ENCODE peak calls at places on chromosomes 16 and 17, in six cellular contexts. One of them, this sample, is unnamed.

GRCh38 chr16:68445458-68445857 is 2.9 kb downstream of the SMPD3 start:
- DNase-seq in tibial nerve: peak
- DNase-seq in lower leg skin: no peak
- DNase-seq in gastrocnemius medialis: no peak
- DNase-seq in AG04449: no peak
- DNase-seq in endothelial cell: peak
- DNase-seq in this sample: no peak

GRCh38 chr17:7956208-7956965 is 24.4 kb downstream of the CNTROB start:
- DNase-seq in tibial nerve: no peak
- DNase-seq in lower leg skin: no peak
- DNase-seq in gastrocnemius medialis: no peak
- DNase-seq in AG04449: no peak
- DNase-seq in endothelial cell: no peak
- DNase-seq in this sample: no peak

GRCh38 chr17:63446218-63446980 is at the start of gene CYB561:
- DNase-seq in tibial nerve: peak
- DNase-seq in lower leg skin: peak
- DNase-seq in gastrocnemius medialis: peak
- DNase-seq in AG04449: no peak
- DNase-seq in endothelial cell: peak
- DNase-seq in this sample: no peak

GRCh38 chr17:6259899-6260298 is 175.0 kb downstream of the AIPL1 start:
- DNase-seq in tibial nerve: no peak
- DNase-seq in lower leg skin: no peak
- DNase-seq in gastrocnemius medialis: no peak
- DNase-seq in AG04449: no peak
- DNase-seq in endothelial cell: no peak
- DNase-seq in this sample: no peak

GRCh38 chr17:61499632-61500031 is 47.4 kb downstream of the TBX4 start:
- DNase-seq in tibial nerve: no peak
- DNase-seq in lower leg skin: no peak
- DNase-seq in gastrocnemius medialis: no peak
- DNase-seq in AG04449: no peak
- DNase-seq in endothelial cell: no peak
- DNase-seq in this sample: no peak

GRCh38 chr16:2286550-2286949 is 18.6 kb upstream of the RNPS1 start:
- DNase-seq in tibial nerve: no peak
- DNase-seq in lower leg skin: no peak
- DNase-seq in gastrocnemius medialis: no peak
- DNase-seq in AG04449: no peak
- DNase-seq in endothelial cell: no peak
- DNase-seq in this sample: no peak

GRCh38 chr17:38881600-38882191 is 11.8 kb downstream of the LASP1 start:
- DNase-seq in tibial nerve: peak
- DNase-seq in lower leg skin: peak
- DNase-seq in gastrocnemius medialis: no peak
- DNase-seq in AG04449: no peak
- DNase-seq in endothelial cell: no peak
- DNase-seq in this sample: no peak

GRCh38 chr17:49157784-49158183 is 25.2 kb downstream of the B4GALNT2 start:
- DNase-seq in tibial nerve: no peak
- DNase-seq in lower leg skin: no peak
- DNase-seq in gastrocnemius medialis: no peak
- DNase-seq in AG04449: no peak
- DNase-seq in endothelial cell: no peak
- DNase-seq in this sample: no peak

GRCh38 chr17:33778505-33779398 is 476.3 kb upstream of the CCL2 start:
- DNase-seq in tibial nerve: peak
- DNase-seq in lower leg skin: peak
- DNase-seq in gastrocnemius medialis: peak
- DNase-seq in AG04449: peak
- DNase-seq in endothelial cell: peak
- DNase-seq in this sample: peak

GRCh38 chr16:58047557-58048348 is 22.2 kb downstream of the MMP15 start:
- DNase-seq in tibial nerve: no peak
- DNase-seq in lower leg skin: no peak
- DNase-seq in gastrocnemius medialis: no peak
- DNase-seq in AG04449: no peak
- DNase-seq in endothelial cell: peak
- DNase-seq in this sample: no peak

GRCh38 chr16:71645450-71645849 is 19.5 kb downstream of the MARVELD3 start:
- DNase-seq in tibial nerve: no peak
- DNase-seq in lower leg skin: no peak
- DNase-seq in gastrocnemius medialis: no peak
- DNase-seq in AG04449: no peak
- DNase-seq in endothelial cell: no peak
- DNase-seq in this sample: peak

GRCh38 chr17:74768069-74768762 is 7.9 kb downstream of the NAT9 start:
- DNase-seq in tibial nerve: no peak
- DNase-seq in lower leg skin: no peak
- DNase-seq in gastrocnemius medialis: peak
- DNase-seq in AG04449: no peak
- DNase-seq in endothelial cell: no peak
- DNase-seq in this sample: peak

GRCh38 chr17:69358688-69359596 is 32.0 kb upstream of the ABCA5 start:
- DNase-seq in tibial nerve: no peak
- DNase-seq in lower leg skin: no peak
- DNase-seq in gastrocnemius medialis: no peak
- DNase-seq in AG04449: no peak
- DNase-seq in endothelial cell: peak
- DNase-seq in this sample: no peak

GRCh38 chr17:57868775-57869598 is 19.1 kb upstream of the MRPS23 start:
- DNase-seq in tibial nerve: no peak
- DNase-seq in lower leg skin: no peak
- DNase-seq in gastrocnemius medialis: no peak
- DNase-seq in AG04449: no peak
- DNase-seq in endothelial cell: no peak
- DNase-seq in this sample: no peak

GRCh38 chr16:87074635-87075318 is 242.4 kb downstream of the C16orf95 start:
- DNase-seq in tibial nerve: no peak
- DNase-seq in lower leg skin: no peak
- DNase-seq in gastrocnemius medialis: no peak
- DNase-seq in AG04449: no peak
- DNase-seq in endothelial cell: no peak
- DNase-seq in this sample: no peak

DNA sequence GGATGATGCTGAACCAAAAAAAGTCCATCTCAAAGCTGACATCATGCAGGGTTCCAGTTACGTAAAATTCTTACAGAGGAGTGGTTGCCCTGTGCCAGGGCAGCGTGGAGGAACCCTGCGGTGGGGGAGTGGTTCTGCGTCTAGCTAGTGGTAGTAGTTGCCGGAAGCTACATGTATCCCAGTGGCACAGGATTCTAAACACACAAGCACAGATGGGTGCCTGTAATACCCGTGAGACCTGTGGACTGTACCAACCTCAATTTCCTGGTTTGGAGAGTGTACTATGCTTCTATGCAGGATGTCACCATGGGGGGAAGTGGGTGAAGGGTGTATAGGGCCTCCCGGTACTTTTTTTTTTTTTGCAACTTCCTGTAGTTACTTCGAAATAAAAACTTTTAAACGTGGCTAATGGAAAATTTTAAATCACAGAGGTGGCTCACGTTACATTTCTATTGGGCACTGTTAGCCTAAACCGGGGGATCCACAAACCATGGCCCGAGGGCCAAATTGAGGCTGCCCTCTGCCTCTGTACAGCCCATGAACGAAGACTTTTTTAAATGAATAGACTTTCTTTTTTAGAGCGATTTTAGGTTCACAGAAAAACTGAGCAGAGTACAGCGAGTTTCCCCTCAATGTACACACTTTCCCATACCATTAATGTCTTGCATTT is 38.5 kb downstream of the TBC1D16 start:
- DNase-seq in tibial nerve: no peak
- DNase-seq in lower leg skin: no peak
- DNase-seq in gastrocnemius medialis: no peak
- DNase-seq in AG04449: no peak
- DNase-seq in endothelial cell: no peak
- DNase-seq in this sample: no peak
- TF ChIP-seq CTCF in tibial nerve: no peak
- TF ChIP-seq CTCF in lower leg skin: no peak
- TF ChIP-seq CTCF in gastrocnemius medialis: no peak
- TF ChIP-seq CTCF in AG04449: no peak
- TF ChIP-seq CTCF in endothelial cell: no peak
- TF ChIP-seq CTCF in this sample: no peak

DNA sequence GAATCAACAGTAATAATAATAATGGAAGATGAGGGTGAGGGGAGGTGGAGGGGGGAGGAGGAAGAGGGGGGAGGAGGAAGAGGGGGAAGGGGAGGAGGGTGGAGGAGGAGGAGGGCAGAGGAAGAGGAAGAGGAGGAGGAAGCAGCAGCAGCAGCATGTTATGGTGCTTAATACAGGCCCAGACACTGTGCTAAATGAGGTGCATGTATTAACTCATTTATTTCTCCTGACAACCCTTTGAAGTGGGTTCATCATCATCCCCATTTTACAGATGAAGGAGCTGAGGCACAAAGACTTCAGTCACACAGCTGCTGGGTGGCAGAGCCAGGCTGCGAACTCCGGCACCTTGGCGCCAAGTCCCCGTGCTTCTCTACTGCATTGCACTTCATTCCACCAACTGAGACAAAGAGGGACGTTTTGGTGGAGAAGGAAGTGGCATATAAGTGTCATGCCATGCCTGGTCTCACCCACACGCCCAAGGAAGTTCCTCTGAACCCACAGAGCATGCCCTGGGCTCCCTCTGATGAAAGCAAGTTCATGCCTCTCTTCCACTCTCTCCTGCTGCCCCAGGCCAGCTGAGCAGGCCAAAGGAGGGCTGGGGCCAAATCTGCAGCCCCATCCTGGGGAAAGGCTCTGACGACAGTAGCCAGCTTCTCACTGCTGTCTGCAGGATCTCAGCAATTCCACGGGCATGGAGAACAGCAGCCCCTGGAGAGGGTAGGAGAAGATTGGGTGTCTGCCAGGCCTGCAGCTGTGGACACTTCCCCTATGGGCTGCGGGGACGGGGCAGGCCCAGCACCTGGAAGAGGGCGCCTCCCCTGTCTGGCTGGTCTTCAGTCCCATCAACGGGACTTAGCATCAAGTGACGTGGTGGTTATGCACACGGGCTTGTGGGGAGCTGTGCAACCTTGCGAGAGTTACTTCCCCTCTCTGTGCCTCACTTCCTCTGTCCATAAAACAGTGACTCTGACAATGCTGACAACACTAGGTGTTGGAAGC is 21.8 kb downstream of the XYLT1 start:
- DNase-seq in tibial nerve: peak
- DNase-seq in lower leg skin: no peak
- DNase-seq in gastrocnemius medialis: no peak
- DNase-seq in AG04449: no peak
- DNase-seq in endothelial cell: no peak
- DNase-seq in this sample: no peak
- TF ChIP-seq CTCF in tibial nerve: no peak
- TF ChIP-seq CTCF in lower leg skin: no peak
- TF ChIP-seq CTCF in gastrocnemius medialis: no peak
- TF ChIP-seq CTCF in AG04449: no peak
- TF ChIP-seq CTCF in endothelial cell: no peak
- TF ChIP-seq CTCF in this sample: no peak

GRCh38 chr16:4981473-4981872 is 23.3 kb downstream of the SEC14L5 start:
- DNase-seq in tibial nerve: no peak
- DNase-seq in lower leg skin: no peak
- DNase-seq in gastrocnemius medialis: no peak
- DNase-seq in AG04449: no peak
- DNase-seq in endothelial cell: no peak
- DNase-seq in this sample: no peak

GRCh38 chr16:4987250-4987579 is 29.1 kb downstream of the SEC14L5 start:
- DNase-seq in tibial nerve: no peak
- DNase-seq in lower leg skin: no peak
- DNase-seq in gastrocnemius medialis: no peak
- DNase-seq in AG04449: no peak
- DNase-seq in endothelial cell: no peak
- DNase-seq in this sample: no peak

GRCh38 chr16:4987580-4988374 is 29.6 kb downstream of the SEC14L5 start:
- DNase-seq in tibial nerve: no peak
- DNase-seq in lower leg skin: no peak
- DNase-seq in gastrocnemius medialis: no peak
- DNase-seq in AG04449: no peak
- DNase-seq in endothelial cell: no peak
- DNase-seq in this sample: no peak

GRCh38 chr16:4982056-4982867 is 24.1 kb downstream of the SEC14L5 start:
- DNase-seq in tibial nerve: no peak
- DNase-seq in lower leg skin: no peak
- DNase-seq in gastrocnemius medialis: peak
- DNase-seq in AG04449: no peak
- DNase-seq in endothelial cell: no peak
- DNase-seq in this sample: no peak

GRCh38 chr16:4984174-4985000 is 26.3 kb downstream of the SEC14L5 start:
- DNase-seq in tibial nerve: no peak
- DNase-seq in lower leg skin: no peak
- DNase-seq in gastrocnemius medialis: no peak
- DNase-seq in AG04449: no peak
- DNase-seq in endothelial cell: no peak
- DNase-seq in this sample: no peak
- TF ChIP-seq CTCF in tibial nerve: no peak
- TF ChIP-seq CTCF in lower leg skin: no peak
- TF ChIP-seq CTCF in gastrocnemius medialis: no peak
- TF ChIP-seq CTCF in AG04449: no peak
- TF ChIP-seq CTCF in endothelial cell: no peak
- TF ChIP-seq CTCF in this sample: no peak

DNA sequence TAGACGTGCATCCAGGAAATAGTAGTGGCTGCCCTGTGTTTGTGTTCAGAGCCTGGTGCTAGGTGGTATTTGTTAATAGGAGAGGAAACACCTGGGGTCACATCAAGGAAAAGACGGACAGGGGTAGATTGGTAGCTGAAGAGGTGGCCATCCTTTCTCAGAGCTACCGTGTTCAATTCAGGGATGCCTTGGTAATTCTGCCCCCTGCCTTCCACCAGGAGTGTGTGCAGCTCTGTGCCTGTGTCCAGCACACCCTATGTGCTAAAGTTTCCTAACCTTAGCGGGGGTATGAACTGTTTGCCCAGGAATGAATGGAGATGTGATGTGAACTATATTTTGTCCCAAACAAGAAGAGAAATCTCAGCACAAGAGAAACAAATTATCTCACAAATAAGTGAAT is 174.1 kb upstream of the MPHOSPH6 start:
- DNase-seq in tibial nerve: no peak
- DNase-seq in lower leg skin: no peak
- DNase-seq in gastrocnemius medialis: no peak
- DNase-seq in AG04449: no peak
- DNase-seq in endothelial cell: peak
- DNase-seq in this sample: no peak
- TF ChIP-seq CTCF in tibial nerve: no peak
- TF ChIP-seq CTCF in lower leg skin: no peak
- TF ChIP-seq CTCF in gastrocnemius medialis: no peak
- TF ChIP-seq CTCF in AG04449: no peak
- TF ChIP-seq CTCF in endothelial cell: peak
- TF ChIP-seq CTCF in this sample: peak